ENCODE peak calls at places on chromosomes 4 and X, in nine cellular contexts. One of them, this sample, is unnamed.

GRCh38 chr4:155604718-155605601 is 61.7 kb upstream of the GUCY1A1 start:
- DNase-seq in KG1: no peak
- DNase-seq in EL: peak
- DNase-seq in midbrain: no peak
- DNase-seq in sigmoid colon: peak
- DNase-seq in mucosa of descending colon: no peak
- DNase-seq in keratinocyte: no peak
- DNase-seq in Calu3: no peak
- DNase-seq in right atrium auricular region: peak
- DNase-seq in this sample: no peak

GRCh38 chrX:39953879-39954278 is 143.9 kb downstream of the BCOR start:
- DNase-seq in Calu3: peak
- DNase-seq in keratinocyte: no peak
- DNase-seq in sigmoid colon: peak
- DNase-seq in KG1: no peak
- DNase-seq in right atrium auricular region: no peak
- DNase-seq in mucosa of descending colon: peak
- DNase-seq in midbrain: no peak
- DNase-seq in EL: no peak
- DNase-seq in this sample: no peak

GRCh38 chr4:106864231-106864630 is 171.9 kb downstream of the DKK2 start:
- DNase-seq in right atrium auricular region: no peak
- DNase-seq in Calu3: no peak
- DNase-seq in EL: peak
- DNase-seq in KG1: no peak
- DNase-seq in sigmoid colon: no peak
- DNase-seq in mucosa of descending colon: no peak
- DNase-seq in keratinocyte: no peak
- DNase-seq in midbrain: no peak
- DNase-seq in this sample: peak

GRCh38 chr4:146633471-146633800 is 5.3 kb upstream of the POU4F2 start:
- DNase-seq in keratinocyte: no peak
- DNase-seq in Calu3: no peak
- DNase-seq in mucosa of descending colon: no peak
- DNase-seq in right atrium auricular region: no peak
- DNase-seq in EL: no peak
- DNase-seq in midbrain: no peak
- DNase-seq in KG1: no peak
- DNase-seq in sigmoid colon: no peak
- DNase-seq in this sample: no peak

GRCh38 chr4:174794706-174795105 is 34.3 kb downstream of the GLRA3 start:
- DNase-seq in midbrain: no peak
- DNase-seq in KG1: no peak
- DNase-seq in mucosa of descending colon: no peak
- DNase-seq in right atrium auricular region: no peak
- DNase-seq in EL: peak
- DNase-seq in sigmoid colon: no peak
- DNase-seq in keratinocyte: no peak
- DNase-seq in Calu3: peak
- DNase-seq in this sample: no peak

GRCh38 chr4:120850048-120850599 is 72.4 kb downstream of the PRDM5 start:
- DNase-seq in EL: peak
- DNase-seq in sigmoid colon: no peak
- DNase-seq in right atrium auricular region: no peak
- DNase-seq in keratinocyte: no peak
- DNase-seq in midbrain: no peak
- DNase-seq in mucosa of descending colon: no peak
- DNase-seq in Calu3: no peak
- DNase-seq in KG1: no peak
- DNase-seq in this sample: no peak

GRCh38 chrX:70505451-70505841 is 60.8 kb downstream of the DLG3 start:
- DNase-seq in right atrium auricular region: no peak
- DNase-seq in KG1: no peak
- DNase-seq in midbrain: no peak
- DNase-seq in mucosa of descending colon: no peak
- DNase-seq in EL: no peak
- DNase-seq in keratinocyte: no peak
- DNase-seq in Calu3: no peak
- DNase-seq in sigmoid colon: no peak
- DNase-seq in this sample: no peak

GRCh38 chr4:35926753-35927152 is 317.6 kb downstream of the ARAP2 start:
- DNase-seq in mucosa of descending colon: no peak
- DNase-seq in sigmoid colon: no peak
- DNase-seq in KG1: no peak
- DNase-seq in right atrium auricular region: no peak
- DNase-seq in midbrain: no peak
- DNase-seq in Calu3: no peak
- DNase-seq in keratinocyte: no peak
- DNase-seq in EL: no peak
- DNase-seq in this sample: no peak

GRCh38 chr4:24973471-24974251 is 57.1 kb downstream of the LGI2 start:
- DNase-seq in Calu3: no peak
- DNase-seq in keratinocyte: no peak
- DNase-seq in midbrain: no peak
- DNase-seq in right atrium auricular region: peak
- DNase-seq in KG1: no peak
- DNase-seq in mucosa of descending colon: peak
- DNase-seq in EL: peak
- DNase-seq in sigmoid colon: peak
- DNase-seq in this sample: peak

GRCh38 chrX:45758319-45758718 is 557.6 kb upstream of the DIPK2B start:
- DNase-seq in KG1: peak
- DNase-seq in midbrain: no peak
- DNase-seq in sigmoid colon: no peak
- DNase-seq in mucosa of descending colon: no peak
- DNase-seq in Calu3: no peak
- DNase-seq in right atrium auricular region: no peak
- DNase-seq in keratinocyte: no peak
- DNase-seq in EL: peak
- DNase-seq in this sample: peak

GRCh38 chr4:105714932-105715331 is 6.3 kb downstream of the GSTCD start:
- DNase-seq in midbrain: no peak
- DNase-seq in Calu3: no peak
- DNase-seq in keratinocyte: no peak
- DNase-seq in mucosa of descending colon: no peak
- DNase-seq in right atrium auricular region: no peak
- DNase-seq in EL: no peak
- DNase-seq in KG1: no peak
- DNase-seq in sigmoid colon: no peak
- DNase-seq in this sample: no peak

GRCh38 chr4:53748328-53748772 is 157.1 kb upstream of the LNX1 start:
- DNase-seq in EL: no peak
- DNase-seq in mucosa of descending colon: peak
- DNase-seq in KG1: no peak
- DNase-seq in keratinocyte: no peak
- DNase-seq in sigmoid colon: no peak
- DNase-seq in midbrain: no peak
- DNase-seq in Calu3: no peak
- DNase-seq in right atrium auricular region: no peak
- DNase-seq in this sample: no peak

GRCh38 chr4:122000849-122001248 is 49.0 kb upstream of the TRPC3 start:
- DNase-seq in Calu3: no peak
- DNase-seq in right atrium auricular region: no peak
- DNase-seq in EL: no peak
- DNase-seq in keratinocyte: no peak
- DNase-seq in KG1: no peak
- DNase-seq in mucosa of descending colon: no peak
- DNase-seq in sigmoid colon: no peak
- DNase-seq in midbrain: no peak
- DNase-seq in this sample: no peak

GRCh38 chrX:6812087-6812486 is 277.2 kb upstream of the VCX3A start:
- DNase-seq in sigmoid colon: no peak
- DNase-seq in keratinocyte: no peak
- DNase-seq in Calu3: no peak
- DNase-seq in KG1: no peak
- DNase-seq in midbrain: no peak
- DNase-seq in mucosa of descending colon: no peak
- DNase-seq in right atrium auricular region: no peak
- DNase-seq in EL: no peak
- DNase-seq in this sample: no peak